ENCODE peak calls at places on chromosomes 13 and 19, in nine cellular contexts. G is erythroblast, Y is GM12891, O is tibial nerve, M is upper lobe of left lung, X is IMR-90, T is body of pancreas, E is suprapubic skin, R is adrenal gland. U is an unnamed sample.

GRCh38 chr19:48913114-48913513 is 13.0 kb downstream of the NUCB1 start:
- DNase-seq in G (peak; percentile 60), X (no peak), Y (no peak), T (no peak), M (no peak), E (no peak), R (no peak), O (no peak), U (no peak)

GRCh38 chr19:29211562-29212416 is 1.2 kb downstream of the UQCRFS1 start:
- DNase-seq in Y (no peak), O (no peak), T (no peak), M (no peak), R (peak; percentile 25), E (no peak), G (peak; percentile 78), X (peak; percentile 12), U (no peak)

GRCh38 chr13:86585826-86586225 is 786.6 kb upstream of the SLITRK6 start:
- DNase-seq in T (peak; percentile 64), Y (no peak), O (no peak), R (peak; percentile 25), X (peak; percentile 93), G (no peak), M (no peak), E (no peak), U (no peak)

GRCh38 chr19:13068064-13068807 is 34.4 kb downstream of the LYL1 start:
- DNase-seq in X (no peak), M (no peak), G (peak; percentile 50), Y (no peak), R (no peak), O (no peak), T (no peak), E (no peak), U (no peak)

GRCh38 chr19:42280761-42281174 is 11.7 kb downstream of the CIC start:
- DNase-seq in O (no peak), T (no peak), Y (no peak), X (peak; percentile 17), G (no peak), E (no peak), R (peak; percentile 75), M (no peak), U (no peak)

GRCh38 chr13:28744656-28745055 is 25.9 kb upstream of the SLC46A3 start:
- DNase-seq in T (no peak), R (no peak), G (no peak), Y (no peak), O (no peak), E (no peak), M (no peak), X (no peak), U (no peak)

GRCh38 chr13:28716511-28716910 is 2.3 kb downstream of the SLC46A3 start:
- DNase-seq in O (no peak), M (peak; percentile 75), E (no peak), X (peak; percentile 83), R (no peak), T (peak; percentile 56), G (no peak), Y (no peak), U (peak; percentile 35)

GRCh38 chr13:26618726-26619125 is 61.2 kb downstream of the WASF3 start:
- DNase-seq in G (no peak), M (no peak), X (no peak), Y (no peak), E (no peak), O (no peak), T (no peak), R (no peak), U (no peak)

GRCh38 chr13:99015606-99016520 is 38.0 kb upstream of the DOCK9 start:
- DNase-seq in X (no peak), Y (no peak), M (no peak), O (no peak), G (no peak), E (no peak), R (no peak), T (no peak), U (no peak)

GRCh38 chr13:98542568-98543379 is 34.1 kb downstream of the STK24 start:
- DNase-seq in O (no peak), M (no peak), E (no peak), X (no peak), T (no peak), R (no peak), G (no peak), Y (no peak), U (no peak)

GRCh38 chr19:46521241-46521640 is 25.6 kb upstream of the PNMA8B start:
- DNase-seq in X (no peak), E (no peak), G (no peak), T (no peak), Y (no peak), M (no peak), R (no peak), O (no peak), U (no peak)

GRCh38 chr13:29758591-29759114 is 91.8 kb downstream of the UBL3 start:
- DNase-seq in X (no peak), M (peak; percentile 78), E (no peak), Y (no peak), O (no peak), T (peak; percentile 25), G (no peak), R (no peak), U (no peak)

GRCh38 chr19:42048992-42049391 is 21.0 kb downstream of the GRIK5 start:
- DNase-seq in M (no peak), Y (no peak), E (no peak), R (no peak), O (no peak), T (no peak), G (no peak), X (no peak), U (no peak)

GRCh38 chr19:49190781-49191180 is 33.2 kb downstream of the TRPM4 start:
- DNase-seq in G (no peak), Y (no peak), R (no peak), E (no peak), X (no peak), O (no peak), T (no peak), M (no peak), U (no peak)

GRCh38 chr19:23070353-23070781 is 46.5 kb upstream of the ZNF730 start:
- DNase-seq in G (peak; percentile 35), Y (peak; percentile 43), O (no peak), T (peak; percentile 38), M (peak; percentile 22), E (peak; percentile 81), X (peak; percentile 15), R (peak; percentile 18), U (no peak)

GRCh38 chr13:29892149-29892548 is 41.7 kb upstream of the UBL3 start:
- DNase-seq in Y (no peak), O (no peak), X (no peak), R (no peak), G (no peak), M (no peak), T (peak; percentile 25), E (no peak), U (no peak)

GRCh38 chr19:17305517-17306284 is at the start of gene MRPL34:
- DNase-seq in R (peak; percentile 97), Y (peak; percentile 70), E (peak; percentile 97), G (peak; percentile 99), X (peak; percentile 99), T (peak; percentile 99), M (peak; percentile 99), O (peak; percentile 89), U (peak; percentile 99)
- TF ChIP-seq POLR2A in R (peak; percentile 34), Y (peak; percentile 52), E (peak; percentile 11), G (peak; percentile 82), X (no peak), T (no peak), M (peak; percentile 77), O (peak; percentile 55), U (peak; percentile 51)

DNA sequence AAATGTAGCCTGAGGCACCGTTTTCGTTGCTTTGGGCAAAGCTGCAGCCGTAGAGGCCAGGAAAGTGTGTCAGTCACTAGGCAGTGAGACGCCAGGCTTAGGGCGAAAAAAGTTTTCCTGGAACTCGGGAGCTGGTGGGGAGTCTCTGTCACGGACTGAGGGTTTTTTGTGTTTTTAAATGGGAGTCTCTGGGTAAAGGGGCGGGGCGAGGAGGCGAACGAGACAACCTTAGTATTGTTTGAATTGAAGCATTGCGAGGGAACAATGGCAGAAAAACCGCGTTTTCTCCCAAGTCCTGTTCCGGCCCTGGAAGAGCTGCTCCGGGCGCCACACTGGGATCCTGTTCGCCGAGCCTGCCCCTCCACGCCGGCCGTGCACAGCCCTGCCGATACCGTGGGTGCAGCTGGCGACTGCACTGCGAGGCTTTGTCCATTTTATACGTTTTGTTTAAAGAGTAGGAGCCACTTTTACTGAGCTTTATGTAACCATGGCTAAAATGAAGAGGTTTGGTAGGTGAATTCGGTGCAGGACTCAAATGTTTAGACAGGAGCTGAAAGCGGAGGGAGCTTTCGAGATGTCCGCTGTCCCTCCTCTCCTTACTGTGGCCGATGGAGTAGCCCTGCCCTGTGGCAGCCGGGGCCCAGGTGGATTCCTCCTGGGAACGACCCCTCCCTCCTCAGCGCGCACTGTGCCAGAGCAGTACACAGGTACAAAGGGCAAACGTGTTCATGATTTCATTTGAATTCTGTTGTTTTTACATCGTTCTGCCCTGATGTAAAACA is 1.5 kb downstream of the COL4A2 start:
- DNase-seq in T (peak; percentile 51), E (peak; percentile 72), O (no peak), M (no peak), X (no peak), Y (no peak), G (no peak), R (no peak), U (no peak)
- TF ChIP-seq POLR2A in T (no peak), E (no peak), O (peak; percentile 25), M (no peak), X (no peak), Y (no peak), G (no peak), R (no peak), U (no peak)

GRCh38 chr13:113448885-113449692 is 4.2 kb downstream of the ADPRHL1 start:
- DNase-seq in O (no peak), M (peak; percentile 78), R (no peak), G (peak; percentile 35), E (no peak), T (peak; percentile 88), X (no peak), Y (peak; percentile 49), U (peak; percentile 96)
- TF ChIP-seq POLR2A in O (no peak), M (peak; percentile 9), R (no peak), G (no peak), E (no peak), T (peak; percentile 27), X (no peak), Y (peak; percentile 86), U (no peak)

GRCh38 chr19:1361601-1362384 is 21.9 kb upstream of the NDUFS7 start:
- DNase-seq in T (no peak), G (peak; percentile 34), O (no peak), E (no peak), X (peak; percentile 78), R (no peak), Y (no peak), M (no peak), U (no peak)

GRCh38 chr19:1362385-1363257 is 21.1 kb upstream of the NDUFS7 start:
- DNase-seq in T (no peak), M (no peak), O (no peak), E (no peak), R (no peak), X (no peak), G (no peak), Y (no peak), U (no peak)

GRCh38 chr19:1360126-1360817 is 23.4 kb upstream of the NDUFS7 start:
- DNase-seq in Y (no peak), X (no peak), E (no peak), T (no peak), O (no peak), G (no peak), R (no peak), M (no peak), U (no peak)

GRCh38 chr19:1363599-1363998 is 20.1 kb upstream of the NDUFS7 start:
- DNase-seq in E (no peak), T (no peak), M (no peak), O (no peak), R (no peak), X (no peak), G (no peak), Y (no peak), U (no peak)

GRCh38 chr19:1360818-1361461 is 22.8 kb upstream of the NDUFS7 start:
- DNase-seq in X (peak; percentile 79), G (no peak), Y (no peak), E (no peak), R (peak; percentile 64), O (peak; percentile 55), T (peak; percentile 77), M (no peak), U (no peak)
- TF ChIP-seq POLR2A in X (no peak), G (no peak), Y (no peak), E (no peak), R (no peak), O (no peak), T (no peak), M (no peak), U (no peak)